ENCODE peak calls at places on chromosome 9, in nine cellular contexts. U is left ventricle myocardium inferior; I is RWPE2; V is cardiac muscle cell; O is neural progenitor cell; Q is sigmoid colon; Y is CD8-positive, alpha-beta T cell; X is PC-3; A is breast epithelium. G is an unnamed sample.
A peak's percentile ranks its signal among the peaks of the same experiment; 100 is the strongest.

GRCh38 chr9:75087824-75088645 is at the start of the genes NMRK1 and OSTF1:
- DNase-seq in U (peak; percentile 97), I (peak; percentile 96), V (peak; percentile 99), O (peak; percentile 99), Q (peak; percentile 97), Y (peak; percentile 85), X (peak; percentile 91), A (peak; percentile 91), G (peak; percentile 96)

GRCh38 chr9:73869261-73869660 is 627.9 kb upstream of the RORB start:
- DNase-seq in U (no peak), I (peak; percentile 68), V (no peak), O (peak; percentile 52), Q (no peak), Y (no peak), X (peak; percentile 69), A (no peak), G (no peak)

GRCh38 chr9:114153761-114154596 is 1.4 kb upstream of the COL27A1 start:
- DNase-seq in U (no peak), I (no peak), V (peak; percentile 88), O (peak; percentile 93), Q (no peak), Y (no peak), X (peak; percentile 44), A (no peak), G (peak; percentile 93)

GRCh38 chr9:125600194-125600593 is 106.8 kb downstream of the MAPKAP1 start:
- DNase-seq in U (no peak), I (no peak), V (no peak), O (no peak), Q (no peak), Y (no peak), X (no peak), A (no peak), G (no peak)

GRCh38 chr9:105503873-105504272 is 54.1 kb upstream of the FKTN start:
- DNase-seq in U (no peak), I (no peak), V (no peak), O (no peak), Q (no peak), Y (no peak), X (peak; percentile 8), A (no peak), G (peak; percentile 8)

GRCh38 chr9:77215874-77216273 is 38.5 kb downstream of the VPS13A start:
- DNase-seq in U (no peak), I (no peak), V (peak; percentile 14), O (no peak), Q (no peak), Y (no peak), X (no peak), A (no peak), G (no peak)

GRCh38 chr9:109143881-109144562 is 23.0 kb downstream of the FRRS1L start:
- DNase-seq in U (no peak), I (no peak), V (no peak), O (peak; percentile 18), Q (no peak), Y (no peak), X (peak; percentile 61), A (no peak), G (peak; percentile 33)

GRCh38 chr9:70043285-70043684 is 363 bp upstream of the MAMDC2 start:
- DNase-seq in U (no peak), I (no peak), V (peak; percentile 42), O (peak; percentile 89), Q (no peak), Y (no peak), X (no peak), A (no peak), G (peak; percentile 71)

GRCh38 chr9:100671811-100672305 is 94.0 kb downstream of the CAVIN4 start:
- DNase-seq in U (no peak), I (no peak), V (no peak), O (no peak), Q (no peak), Y (no peak), X (no peak), A (no peak), G (no peak)

GRCh38 chr9:91532325-91532724 is 108.7 kb upstream of the NFIL3 start:
- DNase-seq in U (no peak), I (no peak), V (no peak), O (no peak), Q (no peak), Y (no peak), X (peak; percentile 36), A (no peak), G (no peak)

GRCh38 chr9:87812375-87813118 is 70.1 kb upstream of the SPATA31E1 start:
- DNase-seq in U (no peak), I (no peak), V (no peak), O (peak; percentile 55), Q (no peak), Y (no peak), X (peak; percentile 49), A (no peak), G (peak; percentile 65)

GRCh38 chr9:69097053-69097452 is 61.5 kb downstream of the FXN start:
- DNase-seq in U (no peak), I (no peak), V (no peak), O (no peak), Q (no peak), Y (no peak), X (no peak), A (no peak), G (no peak)

GRCh38 chr9:128245293-128246151 is 30.3 kb downstream of the GOLGA2 start:
- DNase-seq in U (peak; percentile 53), I (peak; percentile 64), V (no peak), O (no peak), Q (peak; percentile 78), Y (no peak), X (no peak), A (no peak), G (peak; percentile 75)

GRCh38 chr9:74499111-74499601 is 2.0 kb downstream of the RORB start:
- DNase-seq in U (no peak), I (no peak), V (peak; percentile 8), O (peak; percentile 21), Q (no peak), Y (no peak), X (no peak), A (no peak), G (peak; percentile 57)

GRCh38 chr9:72292184-72292787 is 72.7 kb downstream of the ZFAND5 start:
- DNase-seq in U (no peak), I (no peak), V (peak; percentile 22), O (peak; percentile 39), Q (no peak), Y (no peak), X (peak; percentile 59), A (no peak), G (no peak)

GRCh38 chr9:98146101-98146991 is 27.3 kb upstream of the TRIM14 start:
- DNase-seq in U (peak; percentile 29), I (no peak), V (no peak), O (peak; percentile 20), Q (no peak), Y (no peak), X (peak; percentile 62), A (peak; percentile 95), G (peak; percentile 66)

GRCh38 chr9:83111169-83111568 is 48.2 kb upstream of the RASEF start:
- DNase-seq in U (no peak), I (no peak), V (no peak), O (no peak), Q (no peak), Y (no peak), X (no peak), A (no peak), G (no peak)

GRCh38 chr9:97982191-97982718 is 886 bp upstream of the ANP32B start:
- DNase-seq in U (no peak), I (no peak), V (no peak), O (no peak), Q (no peak), Y (no peak), X (no peak), A (no peak), G (peak; percentile 90)

GRCh38 chr9:35858428-35858827 is 11.8 kb downstream of the OR13J1 start:
- DNase-seq in U (no peak), I (no peak), V (no peak), O (no peak), Q (no peak), Y (no peak), X (no peak), A (no peak), G (peak; percentile 4)
- H3K27me3 ChIP-seq in U (no peaks in the 10 kb centered on the region), I (no peaks in the 10 kb centered on the region), V (no peaks in the 10 kb centered on the region), O (peaks cover 4% of the 10 kb centered on the region), Q (no peaks in the 10 kb centered on the region), Y (no peaks in the 10 kb centered on the region), X (no peaks in the 10 kb centered on the region), A (no peaks in the 10 kb centered on the region), G (peaks cover 2% of the 10 kb centered on the region)

GRCh38 chr9:136541179-136541578 is 4.7 kb downstream of the NOTCH1 start:
- DNase-seq in U (no peak), I (no peak), V (no peak), O (no peak), Q (no peak), Y (no peak), X (no peak), A (no peak), G (no peak)

GRCh38 chr9:136542246-136543041 is 3.4 kb downstream of the NOTCH1 start:
- DNase-seq in U (no peak), I (no peak), V (no peak), O (peak; percentile 94), Q (no peak), Y (no peak), X (no peak), A (no peak), G (peak; percentile 63)

GRCh38 chr9:136539427-136540412 is 6.1 kb downstream of the NOTCH1 start:
- DNase-seq in U (peak; percentile 92), I (no peak), V (no peak), O (no peak), Q (peak; percentile 96), Y (peak; percentile 49), X (peak; percentile 94), A (peak; percentile 69), G (peak; percentile 87)

GRCh38 chr9:136543280-136543679 is 2.6 kb downstream of the NOTCH1 start:
- DNase-seq in U (no peak), I (no peak), V (no peak), O (no peak), Q (no peak), Y (no peak), X (no peak), A (no peak), G (no peak)

DNA sequence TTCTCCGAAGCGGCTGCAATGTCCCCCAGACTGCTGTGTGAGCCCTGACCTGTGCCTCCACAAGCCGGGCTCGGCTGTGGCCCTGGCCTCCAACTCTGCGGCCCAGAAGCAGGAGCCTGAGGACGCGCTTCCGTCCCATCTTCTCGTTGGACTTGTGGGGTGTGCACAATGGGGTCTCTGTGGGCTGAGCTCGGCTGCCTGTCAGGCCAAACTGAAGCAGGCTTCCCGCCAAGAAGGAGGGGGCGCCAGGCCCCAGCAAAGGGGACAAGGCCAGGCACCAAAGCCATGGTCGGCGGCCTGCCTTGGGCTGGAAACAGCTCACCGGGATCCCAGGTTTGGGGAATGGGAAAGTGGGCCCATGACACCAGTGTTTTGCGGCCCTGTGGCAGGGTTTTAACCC is 4.1 kb downstream of the NOTCH1 start:
- DNase-seq in U (no peak), I (no peak), V (no peak), O (no peak), Q (no peak), Y (no peak), X (no peak), A (no peak), G (peak; percentile 64)
- H3K27me3 ChIP-seq in U (no peaks in the 10 kb centered on the region), I (no peaks in the 10 kb centered on the region), V (no peaks in the 10 kb centered on the region), O (peaks cover 4% of the 10 kb centered on the region), Q (no peaks in the 10 kb centered on the region), Y (no peaks in the 10 kb centered on the region), X (no peaks in the 10 kb centered on the region), A (no peaks in the 10 kb centered on the region), G (no peaks in the 10 kb centered on the region)

GRCh38 chr9:117744390-117744789 is 40.2 kb downstream of the TLR4 start:
- DNase-seq in U (no peak), I (no peak), V (no peak), O (no peak), Q (no peak), Y (no peak), X (no peak), A (no peak), G (no peak)
- H3K27me3 ChIP-seq in U (peaks cover 33% of the 10 kb centered on the region), I (peaks cover 36% of the 10 kb centered on the region), V (peaks cover 8% of the 10 kb centered on the region), O (no peaks in the 10 kb centered on the region), Q (peaks cover 5% of the 10 kb centered on the region), Y (peaks cover 4% of the 10 kb centered on the region), X (no peaks in the 10 kb centered on the region), A (no peaks in the 10 kb centered on the region), G (no peaks in the 10 kb centered on the region)

GRCh38 chr9:136330406-136330990 is 3.2 kb downstream of the GPSM1 start:
- DNase-seq in U (no peak), I (no peak), V (no peak), O (no peak), Q (no peak), Y (no peak), X (no peak), A (no peak), G (no peak)
- H3K27me3 ChIP-seq in U (no peaks in the 10 kb centered on the region), I (no peaks in the 10 kb centered on the region), V (no peaks in the 10 kb centered on the region), O (no peaks in the 10 kb centered on the region), Q (no peaks in the 10 kb centered on the region), Y (no peaks in the 10 kb centered on the region), X (no peaks in the 10 kb centered on the region), A (no peaks in the 10 kb centered on the region), G (no peaks in the 10 kb centered on the region)

G was measured in H7.